ENCODE peak calls at places on chromosomes 13 and 19, in nine cellular contexts. One of them, this sample, is unnamed.

GRCh38 chr13:44212633-44213387 is 160.8 kb upstream of the SERP2 start:
- DNase-seq in glutamatergic neuron: no peak
- DNase-seq in HFF-Myc: no peak
- DNase-seq in tibial artery: no peak
- DNase-seq in brain microvascular endothelial cell: no peak
- DNase-seq in right lobe of liver: no peak
- DNase-seq in transverse colon: no peak
- DNase-seq in mucosa of descending colon: no peak
- DNase-seq in AG10803: peak; percentile 84
- DNase-seq in this sample: no peak

GRCh38 chr19:14004619-14005380 is 1.3 kb downstream of the RFX1 start:
- DNase-seq in glutamatergic neuron: no peak
- DNase-seq in HFF-Myc: no peak
- DNase-seq in tibial artery: peak; percentile 92
- DNase-seq in brain microvascular endothelial cell: no peak
- DNase-seq in right lobe of liver: peak; percentile 88
- DNase-seq in transverse colon: peak; percentile 66
- DNase-seq in mucosa of descending colon: peak; percentile 76
- DNase-seq in AG10803: peak; percentile 42
- DNase-seq in this sample: no peak

GRCh38 chr13:77207943-77208342 is 119.0 kb downstream of the MYCBP2 start:
- DNase-seq in glutamatergic neuron: no peak
- DNase-seq in HFF-Myc: peak; percentile 94
- DNase-seq in tibial artery: no peak
- DNase-seq in brain microvascular endothelial cell: peak; percentile 26
- DNase-seq in right lobe of liver: no peak
- DNase-seq in transverse colon: no peak
- DNase-seq in mucosa of descending colon: no peak
- DNase-seq in AG10803: peak; percentile 88
- DNase-seq in this sample: peak; percentile 61

GRCh38 chr19:4979211-4979807 is 10.4 kb downstream of the KDM4B start:
- DNase-seq in glutamatergic neuron: no peak
- DNase-seq in HFF-Myc: no peak
- DNase-seq in tibial artery: no peak
- DNase-seq in brain microvascular endothelial cell: no peak
- DNase-seq in right lobe of liver: peak; percentile 78
- DNase-seq in transverse colon: no peak
- DNase-seq in mucosa of descending colon: no peak
- DNase-seq in AG10803: no peak
- DNase-seq in this sample: no peak

GRCh38 chr13:49421391-49421790 is 22.5 kb downstream of the CAB39L start:
- DNase-seq in glutamatergic neuron: no peak
- DNase-seq in HFF-Myc: no peak
- DNase-seq in tibial artery: no peak
- DNase-seq in brain microvascular endothelial cell: no peak
- DNase-seq in right lobe of liver: peak; percentile 59
- DNase-seq in transverse colon: peak; percentile 12
- DNase-seq in mucosa of descending colon: no peak
- DNase-seq in AG10803: no peak
- DNase-seq in this sample: no peak

GRCh38 chr13:33642374-33643065 is 175.4 kb upstream of the RFC3 start:
- DNase-seq in glutamatergic neuron: no peak
- DNase-seq in HFF-Myc: no peak
- DNase-seq in tibial artery: no peak
- DNase-seq in brain microvascular endothelial cell: no peak
- DNase-seq in right lobe of liver: peak; percentile 64
- DNase-seq in transverse colon: peak; percentile 43
- DNase-seq in mucosa of descending colon: no peak
- DNase-seq in AG10803: peak; percentile 97
- DNase-seq in this sample: peak; percentile 74

GRCh38 chr13:22744688-22745452 is 435.9 kb upstream of the SGCG start:
- DNase-seq in glutamatergic neuron: no peak
- DNase-seq in HFF-Myc: no peak
- DNase-seq in tibial artery: no peak
- DNase-seq in brain microvascular endothelial cell: no peak
- DNase-seq in right lobe of liver: no peak
- DNase-seq in transverse colon: no peak
- DNase-seq in mucosa of descending colon: no peak
- DNase-seq in AG10803: no peak
- DNase-seq in this sample: no peak

GRCh38 chr13:113926301-113926761 is 47.5 kb downstream of the C13orf46 start:
- DNase-seq in glutamatergic neuron: no peak
- DNase-seq in HFF-Myc: no peak
- DNase-seq in tibial artery: peak; percentile 66
- DNase-seq in brain microvascular endothelial cell: no peak
- DNase-seq in right lobe of liver: peak; percentile 19
- DNase-seq in transverse colon: no peak
- DNase-seq in mucosa of descending colon: no peak
- DNase-seq in AG10803: peak; percentile 90
- DNase-seq in this sample: peak; percentile 64

GRCh38 chr13:40407567-40407966 is 258.9 kb downstream of the FOXO1 start:
- DNase-seq in glutamatergic neuron: no peak
- DNase-seq in HFF-Myc: no peak
- DNase-seq in tibial artery: no peak
- DNase-seq in brain microvascular endothelial cell: no peak
- DNase-seq in right lobe of liver: no peak
- DNase-seq in transverse colon: no peak
- DNase-seq in mucosa of descending colon: no peak
- DNase-seq in AG10803: no peak
- DNase-seq in this sample: no peak

GRCh38 chr19:21568816-21569496 is 63.6 kb downstream of the ZNF429 start:
- DNase-seq in glutamatergic neuron: no peak
- DNase-seq in HFF-Myc: no peak
- DNase-seq in tibial artery: peak; percentile 94
- DNase-seq in brain microvascular endothelial cell: peak; percentile 0
- DNase-seq in right lobe of liver: peak; percentile 94
- DNase-seq in transverse colon: peak; percentile 81
- DNase-seq in mucosa of descending colon: no peak
- DNase-seq in AG10803: peak; percentile 74
- DNase-seq in this sample: peak; percentile 81

GRCh38 chr13:32537580-32538233 is 888 bp downstream of the N4BP2L2 start:
- DNase-seq in glutamatergic neuron: peak; percentile 49
- DNase-seq in HFF-Myc: no peak
- DNase-seq in tibial artery: peak; percentile 73
- DNase-seq in brain microvascular endothelial cell: no peak
- DNase-seq in right lobe of liver: peak; percentile 56
- DNase-seq in transverse colon: peak; percentile 38
- DNase-seq in mucosa of descending colon: peak; percentile 69
- DNase-seq in AG10803: peak; percentile 24
- DNase-seq in this sample: no peak

GRCh38 chr19:7856679-7857663 is 17.2 kb downstream of the PRR36 start:
- DNase-seq in glutamatergic neuron: peak; percentile 27
- DNase-seq in HFF-Myc: no peak
- DNase-seq in tibial artery: no peak
- DNase-seq in brain microvascular endothelial cell: no peak
- DNase-seq in right lobe of liver: no peak
- DNase-seq in transverse colon: no peak
- DNase-seq in mucosa of descending colon: no peak
- DNase-seq in AG10803: no peak
- DNase-seq in this sample: no peak

GRCh38 chr19:3285647-3286176 is 61.3 kb downstream of the CELF5 start:
- DNase-seq in glutamatergic neuron: peak; percentile 80
- DNase-seq in HFF-Myc: no peak
- DNase-seq in tibial artery: no peak
- DNase-seq in brain microvascular endothelial cell: no peak
- DNase-seq in right lobe of liver: no peak
- DNase-seq in transverse colon: no peak
- DNase-seq in mucosa of descending colon: no peak
- DNase-seq in AG10803: no peak
- DNase-seq in this sample: no peak

GRCh38 chr13:41652735-41653361 is 195.5 kb downstream of the RGCC start:
- DNase-seq in glutamatergic neuron: no peak
- DNase-seq in HFF-Myc: no peak
- DNase-seq in tibial artery: no peak
- DNase-seq in brain microvascular endothelial cell: no peak
- DNase-seq in right lobe of liver: no peak
- DNase-seq in transverse colon: no peak
- DNase-seq in mucosa of descending colon: no peak
- DNase-seq in AG10803: peak; percentile 78
- DNase-seq in this sample: peak; percentile 45
- TF ChIP-seq CTCF in glutamatergic neuron: peak; percentile 44
- TF ChIP-seq CTCF in HFF-Myc: peak; percentile 36
- TF ChIP-seq CTCF in tibial artery: peak; percentile 77
- TF ChIP-seq CTCF in brain microvascular endothelial cell: peak; percentile 48
- TF ChIP-seq CTCF in right lobe of liver: peak; percentile 66
- TF ChIP-seq CTCF in transverse colon: peak; percentile 44
- TF ChIP-seq CTCF in mucosa of descending colon: no peak
- TF ChIP-seq CTCF in AG10803: peak; percentile 73
- TF ChIP-seq CTCF in this sample: peak; percentile 51

DNA sequence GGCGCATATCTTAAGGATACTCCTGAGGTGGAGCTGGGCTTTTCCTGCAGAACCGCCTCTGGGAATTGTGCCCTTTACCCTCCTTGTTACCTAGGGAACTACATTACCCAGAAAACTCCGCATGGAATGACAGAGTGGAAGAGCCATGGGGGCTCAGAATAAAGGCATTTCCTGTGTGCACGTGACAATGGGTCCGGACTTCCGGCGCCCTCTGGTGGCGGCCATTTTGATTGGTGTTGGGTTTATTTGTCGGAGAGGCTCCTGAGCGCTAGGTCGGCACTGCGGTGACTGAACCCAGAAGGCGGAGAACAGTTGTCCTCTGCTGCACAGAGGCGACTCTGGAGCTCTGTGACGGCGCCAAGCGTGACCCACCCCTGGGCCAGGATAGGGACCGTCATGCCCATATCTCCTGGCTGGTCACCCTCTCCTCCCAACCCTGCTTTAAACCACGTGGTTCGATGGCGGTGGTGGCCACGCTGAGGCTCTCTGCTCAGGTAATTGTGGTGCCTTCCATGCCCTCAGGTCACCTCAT is at the start of gene ZNF587B:
- DNase-seq in glutamatergic neuron: peak; percentile 91
- DNase-seq in HFF-Myc: peak; percentile 65
- DNase-seq in tibial artery: peak; percentile 78
- DNase-seq in brain microvascular endothelial cell: peak; percentile 78
- DNase-seq in right lobe of liver: peak; percentile 71
- DNase-seq in transverse colon: peak; percentile 64
- DNase-seq in mucosa of descending colon: no peak
- DNase-seq in AG10803: no peak
- DNase-seq in this sample: no peak
- TF ChIP-seq CTCF in glutamatergic neuron: peak; percentile 86
- TF ChIP-seq CTCF in HFF-Myc: peak; percentile 34
- TF ChIP-seq CTCF in tibial artery: peak; percentile 27
- TF ChIP-seq CTCF in brain microvascular endothelial cell: peak; percentile 54
- TF ChIP-seq CTCF in right lobe of liver: peak; percentile 25
- TF ChIP-seq CTCF in transverse colon: peak; percentile 49
- TF ChIP-seq CTCF in mucosa of descending colon: peak; percentile 15
- TF ChIP-seq CTCF in AG10803: peak; percentile 20
- TF ChIP-seq CTCF in this sample: peak; percentile 19

DNA sequence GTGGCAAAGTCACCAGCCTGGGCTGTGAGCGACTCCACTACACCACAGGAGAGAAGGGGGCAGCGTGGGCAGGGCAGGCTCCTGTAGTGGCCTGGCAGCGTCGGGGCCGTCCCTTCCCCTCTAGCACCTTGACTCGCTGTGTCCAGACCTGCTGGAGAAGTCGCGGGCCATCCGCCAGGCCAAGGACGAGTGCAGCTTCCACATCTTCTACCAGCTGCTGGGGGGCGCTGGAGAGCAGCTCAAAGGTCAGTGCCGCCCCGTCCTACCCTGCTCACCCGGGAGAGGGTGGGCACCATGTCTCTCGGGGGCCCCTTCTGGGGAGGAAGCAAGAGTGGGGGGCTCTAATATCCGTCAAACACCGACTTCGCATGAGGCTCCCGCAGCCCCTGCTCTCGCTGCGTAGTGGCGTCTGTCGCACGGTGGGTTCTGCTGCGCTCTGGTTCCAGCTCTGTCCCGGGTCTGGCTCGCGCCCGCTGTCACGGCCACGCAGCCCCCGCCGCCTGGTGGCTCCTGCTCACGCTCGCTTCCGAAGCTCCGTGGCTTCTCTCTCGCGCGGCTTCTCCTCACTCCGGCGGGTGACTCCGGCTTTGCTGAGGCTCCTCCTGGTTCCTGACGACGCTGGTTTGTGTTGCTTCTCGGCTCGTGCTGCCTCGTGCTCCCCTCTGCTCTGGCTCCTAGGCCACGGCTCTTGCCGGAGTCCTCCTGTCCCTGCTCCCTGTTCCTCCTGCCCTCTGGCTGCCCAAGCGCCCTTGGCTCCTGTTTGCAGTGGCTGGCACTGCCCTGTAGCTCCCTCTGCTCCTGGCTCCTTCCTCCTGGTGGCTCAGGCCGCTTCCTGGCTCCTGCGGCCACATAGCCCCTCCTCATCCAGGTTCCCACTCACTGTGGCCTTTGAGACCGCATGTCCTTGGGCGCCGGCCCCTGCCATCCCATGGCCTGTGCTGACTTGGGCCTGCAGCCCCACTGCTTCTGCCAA is 27.2 kb downstream of the MYH14 start:
- DNase-seq in glutamatergic neuron: peak; percentile 40
- DNase-seq in HFF-Myc: no peak
- DNase-seq in tibial artery: no peak
- DNase-seq in brain microvascular endothelial cell: no peak
- DNase-seq in right lobe of liver: peak; percentile 82
- DNase-seq in transverse colon: no peak
- DNase-seq in mucosa of descending colon: no peak
- DNase-seq in AG10803: no peak
- DNase-seq in this sample: no peak
- TF ChIP-seq CTCF in glutamatergic neuron: no peak
- TF ChIP-seq CTCF in HFF-Myc: no peak
- TF ChIP-seq CTCF in tibial artery: no peak
- TF ChIP-seq CTCF in brain microvascular endothelial cell: no peak
- TF ChIP-seq CTCF in right lobe of liver: no peak
- TF ChIP-seq CTCF in transverse colon: no peak
- TF ChIP-seq CTCF in mucosa of descending colon: no peak
- TF ChIP-seq CTCF in AG10803: no peak
- TF ChIP-seq CTCF in this sample: no peak

GRCh38 chr19:17303940-17304267 is 679 bp upstream of the ABHD8 start:
- DNase-seq in glutamatergic neuron: no peak
- DNase-seq in HFF-Myc: no peak
- DNase-seq in tibial artery: no peak
- DNase-seq in brain microvascular endothelial cell: no peak
- DNase-seq in right lobe of liver: no peak
- DNase-seq in transverse colon: no peak
- DNase-seq in mucosa of descending colon: peak; percentile 60
- DNase-seq in AG10803: peak; percentile 40
- DNase-seq in this sample: no peak

GRCh38 chr19:17306285-17306714 is 628 bp downstream of the MRPL34 start:
- DNase-seq in glutamatergic neuron: no peak
- DNase-seq in HFF-Myc: no peak
- DNase-seq in tibial artery: no peak
- DNase-seq in brain microvascular endothelial cell: no peak
- DNase-seq in right lobe of liver: peak; percentile 68
- DNase-seq in transverse colon: no peak
- DNase-seq in mucosa of descending colon: no peak
- DNase-seq in AG10803: no peak
- DNase-seq in this sample: no peak

GRCh38 chr19:17304386-17305047 is 1.2 kb upstream of the MRPL34 start:
- DNase-seq in glutamatergic neuron: no peak
- DNase-seq in HFF-Myc: no peak
- DNase-seq in tibial artery: no peak
- DNase-seq in brain microvascular endothelial cell: no peak
- DNase-seq in right lobe of liver: peak; percentile 63
- DNase-seq in transverse colon: no peak
- DNase-seq in mucosa of descending colon: no peak
- DNase-seq in AG10803: no peak
- DNase-seq in this sample: no peak

GRCh38 chr19:17305211-17305516 is 508 bp upstream of the MRPL34 start:
- DNase-seq in glutamatergic neuron: no peak
- DNase-seq in HFF-Myc: no peak
- DNase-seq in tibial artery: no peak
- DNase-seq in brain microvascular endothelial cell: no peak
- DNase-seq in right lobe of liver: no peak
- DNase-seq in transverse colon: no peak
- DNase-seq in mucosa of descending colon: no peak
- DNase-seq in AG10803: no peak
- DNase-seq in this sample: no peak

GRCh38 chr19:17305517-17306284 is at the start of gene MRPL34:
- DNase-seq in glutamatergic neuron: peak; percentile 99
- DNase-seq in HFF-Myc: peak; percentile 97
- DNase-seq in tibial artery: peak; percentile 97
- DNase-seq in brain microvascular endothelial cell: peak; percentile 95
- DNase-seq in right lobe of liver: peak; percentile 99
- DNase-seq in transverse colon: peak; percentile 98
- DNase-seq in mucosa of descending colon: peak; percentile 99
- DNase-seq in AG10803: peak; percentile 99
- DNase-seq in this sample: peak; percentile 98
- TF ChIP-seq CTCF in glutamatergic neuron: peak; percentile 70
- TF ChIP-seq CTCF in HFF-Myc: peak; percentile 76
- TF ChIP-seq CTCF in tibial artery: peak; percentile 86
- TF ChIP-seq CTCF in brain microvascular endothelial cell: peak; percentile 84
- TF ChIP-seq CTCF in right lobe of liver: peak; percentile 79
- TF ChIP-seq CTCF in transverse colon: peak; percentile 98
- TF ChIP-seq CTCF in mucosa of descending colon: peak; percentile 80
- TF ChIP-seq CTCF in AG10803: peak; percentile 67
- TF ChIP-seq CTCF in this sample: peak; percentile 79